ENCODE peak calls at places on chromosomes 13 and 19, in eight cellular contexts. J is AG08395; R is IMR-90; D is mucosa of gallbladder; V is astrocyte of the spinal cord; G is activated gamma-delta T cell treated with anti-CD3 and anti-CD28 coated beads, Interleukin-2, amount 50 U/mL, for 16 hours; C is KBM-7; H is heart right ventricle. Y is an unnamed sample.

GRCh38 chr13:44011036-44011435 is 131.3 kb downstream of the LACC1 start:
- DNase-seq in R (no peak), J (peak), V (no peak), H (no peak), G (no peak), D (no peak), C (no peak), Y (no peak)

GRCh38 chr19:8036438-8037099 is 16.0 kb upstream of the CCL25 start:
- DNase-seq in D (no peak), H (no peak), J (no peak), R (no peak), G (no peak), V (no peak), C (no peak), Y (no peak)

GRCh38 chr13:82597737-82598136 is 1284.5 kb downstream of the SLITRK1 start:
- DNase-seq in R (no peak), C (no peak), J (no peak), H (no peak), V (no peak), D (no peak), G (no peak), Y (no peak)

GRCh38 chr13:113489549-113490495 is 689 bp downstream of the DCUN1D2 start:
- DNase-seq in H (peak), V (peak), C (peak), R (peak), D (no peak), J (peak), G (peak), Y (no peak)

GRCh38 chr19:6086081-6086858 is 24.0 kb downstream of the RFX2 start:
- DNase-seq in J (no peak), D (no peak), H (no peak), V (peak), G (no peak), C (no peak), R (peak), Y (no peak)

GRCh38 chr19:2952953-2953481 is 8.2 kb upstream of the ZNF77 start:
- DNase-seq in R (no peak), H (no peak), D (peak), V (no peak), C (no peak), J (no peak), G (no peak), Y (no peak)

GRCh38 chr13:29754486-29754806 is 96.0 kb downstream of the UBL3 start:
- DNase-seq in J (peak), G (no peak), C (peak), V (peak), R (peak), D (no peak), H (no peak), Y (no peak)

GRCh38 chr13:40452038-40452666 is 214.3 kb downstream of the FOXO1 start:
- DNase-seq in G (no peak), R (no peak), D (no peak), V (no peak), J (no peak), C (no peak), H (no peak), Y (no peak)

GRCh38 chr19:10112895-10113591 is 1.6 kb downstream of the P2RY11 start:
- DNase-seq in J (peak), C (peak), G (peak), D (no peak), R (no peak), H (no peak), V (no peak), Y (peak)

GRCh38 chr19:17328517-17329060 is 6.1 kb downstream of the ANO8 start:
- DNase-seq in J (no peak), C (no peak), G (no peak), D (no peak), R (no peak), H (no peak), V (no peak), Y (no peak)

GRCh38 chr13:29791508-29791907 is 58.9 kb downstream of the UBL3 start:
- DNase-seq in D (no peak), V (no peak), H (no peak), R (no peak), J (no peak), G (no peak), C (no peak), Y (no peak)

GRCh38 chr19:15885167-15885566 is 12.7 kb downstream of the CYP4F2 start:
- DNase-seq in H (no peak), C (no peak), V (no peak), R (no peak), J (no peak), D (no peak), G (no peak), Y (no peak)

GRCh38 chr13:67001363-67001762 is 228.8 kb downstream of the PCDH9 start:
- DNase-seq in R (no peak), H (no peak), C (no peak), G (no peak), D (no peak), J (no peak), V (no peak), Y (no peak)

GRCh38 chr13:108342369-108343289 is 73.1 kb downstream of the TNFSF13B start:
- DNase-seq in V (peak), R (peak), H (no peak), D (no peak), C (peak), G (no peak), J (peak), Y (no peak)

GRCh38 chr19:1854542-1855039 is 6.3 kb upstream of the REXO1 start:
- DNase-seq in R (no peak), C (no peak), H (peak), J (no peak), V (no peak), D (no peak), G (no peak), Y (peak)

GRCh38 chr19:51702103-51702753 is 9.1 kb downstream of the SPACA6 start:
- DNase-seq in D (peak), H (peak), R (peak), V (peak), C (no peak), G (no peak), J (peak), Y (peak)

GRCh38 chr13:97191143-97191542 is 31.0 kb upstream of the MBNL2 start:
- DNase-seq in J (no peak), R (no peak), G (no peak), D (no peak), H (no peak), C (no peak), V (no peak), Y (no peak)

GRCh38 chr13:36298535-36299068 is 988 bp upstream of the CCDC169 start:
- DNase-seq in V (no peak), H (no peak), D (no peak), G (no peak), C (no peak), R (no peak), J (no peak), Y (no peak)

GRCh38 chr13:37306778-37307544 is 201.5 kb upstream of the CSNK1A1L start:
- DNase-seq in J (peak), R (peak), D (no peak), C (no peak), H (no peak), G (no peak), V (peak), Y (no peak)

GRCh38 chr19:38711726-38712153 is 32.5 kb downstream of the CAPN12 start:
- DNase-seq in V (peak), R (peak), G (no peak), J (peak), H (no peak), D (peak), C (no peak), Y (peak)

GRCh38 chr13:79287994-79288795 is 117.9 kb downstream of the RBM26 start:
- DNase-seq in V (no peak), C (no peak), J (no peak), H (no peak), R (no peak), D (no peak), G (no peak), Y (no peak)

GRCh38 chr19:8552810-8553209 is 24.4 kb downstream of the MYO1F start:
- DNase-seq in R (peak), C (no peak), D (no peak), H (no peak), J (no peak), G (no peak), V (peak), Y (no peak)

GRCh38 chr13:46665630-46666482 is 112.9 kb downstream of the LRCH1 start:
- DNase-seq in H (no peak), J (no peak), R (no peak), D (no peak), G (no peak), V (peak), C (no peak), Y (no peak)

GRCh38 chr13:98556968-98557591 is 19.8 kb downstream of the STK24 start:
- DNase-seq in D (peak), V (no peak), G (no peak), C (no peak), H (no peak), J (no peak), R (peak), Y (no peak)

GRCh38 chr13:52955505-52955904 is 73.1 kb upstream of the OLFM4 start:
- DNase-seq in H (no peak), R (no peak), D (no peak), G (no peak), C (no peak), J (no peak), V (no peak), Y (no peak)

GRCh38 chr13:39484506-39485313 is 118.3 kb downstream of the LHFPL6 start:
- DNase-seq in J (peak), D (no peak), H (no peak), R (peak), C (no peak), V (peak), G (no peak), Y (no peak)

GRCh38 chr19:1474011-1474764 is 4.8 kb downstream of the C19orf25 start:
- DNase-seq in R (peak), H (no peak), C (no peak), G (no peak), V (peak), J (no peak), D (no peak), Y (peak)

GRCh38 chr19:38385057-38385803 is 2.6 kb downstream of the GGN start:
- DNase-seq in J (no peak), D (no peak), R (no peak), H (no peak), C (no peak), V (no peak), G (no peak), Y (no peak)

GRCh38 chr13:60679131-60679530 is 282.1 kb downstream of the TDRD3 start:
- DNase-seq in J (no peak), H (no peak), G (no peak), R (no peak), V (no peak), C (no peak), D (no peak), Y (no peak)

GRCh38 chr13:41613984-41614581 is 156.7 kb downstream of the RGCC start:
- DNase-seq in V (peak), G (no peak), R (peak), C (no peak), H (peak), D (peak), J (peak), Y (peak)

GRCh38 chr13:22936228-22936627 is 244.6 kb upstream of the SGCG start:
- DNase-seq in C (no peak), H (no peak), G (no peak), J (no peak), D (no peak), V (no peak), R (no peak), Y (no peak)

GRCh38 chr19:17138937-17139598 is 63.5 kb downstream of the MYO9B start:
- DNase-seq in H (peak), D (no peak), J (no peak), G (no peak), C (no peak), V (no peak), R (no peak), Y (peak)

GRCh38 chr19:49881672-49882394 is 4.3 kb downstream of the TBC1D17 start:
- DNase-seq in R (no peak), J (no peak), V (no peak), H (no peak), G (no peak), D (no peak), C (no peak), Y (no peak)

GRCh38 chr13:69243366-69243765 is 864.3 kb upstream of the ATXN8OS start:
- DNase-seq in C (peak), D (peak), J (no peak), R (no peak), V (no peak), H (no peak), G (no peak), Y (no peak)

GRCh38 chr13:46386426-46386995 is 541 bp downstream of the RUBCNL start:
- DNase-seq in H (no peak), J (no peak), C (no peak), R (no peak), G (no peak), D (no peak), V (peak), Y (no peak)

Y was measured in left ventricle myocardium superior.